ENCODE peak calls at places on chromosomes 5 and 9, in nine cellular contexts. E, R, J, Y, P, L, Z, C and T are unnamed samples.
A peak's percentile ranks its signal among the peaks of the same experiment; 100 is the strongest.

GRCh38 chr5:120586646-120587045 is 122.5 kb downstream of the PRR16 start:
- DNase-seq in E (no peak), R (no peak), J (no peak), Y (no peak), P (no peak), L (no peak), Z (no peak), C (no peak), T (no peak)

GRCh38 chr5:170316933-170317332 is 19.4 kb upstream of the LCP2 start:
- DNase-seq in E (no peak), R (no peak), J (no peak), Y (no peak), P (no peak), L (no peak), Z (no peak), C (no peak), T (peak; percentile 91)

GRCh38 chr5:141772281-141772680 is 90.3 kb upstream of the ARAP3 start:
- DNase-seq in E (no peak), R (no peak), J (no peak), Y (peak; percentile 45), P (no peak), L (no peak), Z (peak; percentile 39), C (no peak), T (no peak)

GRCh38 chr9:35690447-35691324 is 961 bp upstream of the TPM2 start:
- DNase-seq in E (peak; percentile 62), R (peak; percentile 60), J (peak; percentile 79), Y (peak; percentile 75), P (peak; percentile 56), L (peak; percentile 97), Z (peak; percentile 91), C (peak; percentile 68), T (peak; percentile 39)

GRCh38 chr9:76322810-76323209 is 71.4 kb downstream of the RFK start:
- DNase-seq in E (no peak), R (no peak), J (no peak), Y (no peak), P (no peak), L (no peak), Z (no peak), C (peak; percentile 14), T (no peak)

GRCh38 chr5:154753792-154754191 is 1.4 kb upstream of the LARP1 start:
- DNase-seq in E (no peak), R (peak; percentile 48), J (peak; percentile 62), Y (peak; percentile 97), P (peak; percentile 82), L (peak; percentile 96), Z (peak; percentile 82), C (peak; percentile 22), T (peak; percentile 40)

GRCh38 chr5:133870661-133871060 is 97.8 kb downstream of the C5orf15 start:
- DNase-seq in E (no peak), R (no peak), J (no peak), Y (peak; percentile 58), P (no peak), L (peak; percentile 56), Z (no peak), C (no peak), T (no peak)

GRCh38 chr5:5470933-5471332 is 48.5 kb downstream of the ICE1 start:
- DNase-seq in E (no peak), R (no peak), J (no peak), Y (no peak), P (no peak), L (no peak), Z (no peak), C (no peak), T (no peak)

GRCh38 chr5:108735790-108736189 is 11.9 kb upstream of the FER start:
- DNase-seq in E (no peak), R (no peak), J (no peak), Y (peak; percentile 42), P (no peak), L (no peak), Z (no peak), C (no peak), T (peak; percentile 25)

GRCh38 chr9:33737811-33738606 is 57.4 kb upstream of the PRSS3 start:
- DNase-seq in E (no peak), R (no peak), J (peak; percentile 59), Y (peak; percentile 62), P (no peak), L (no peak), Z (no peak), C (peak; percentile 81), T (peak; percentile 51)

GRCh38 chr5:80186634-80187033 is 69.2 kb downstream of the SERINC5 start:
- DNase-seq in E (no peak), R (no peak), J (peak; percentile 66), Y (no peak), P (no peak), L (no peak), Z (no peak), C (peak; percentile 62), T (peak; percentile 61)

GRCh38 chr5:51389582-51390463 is 6.6 kb downstream of the ISL1 start:
- DNase-seq in E (no peak), R (no peak), J (no peak), Y (no peak), P (no peak), L (no peak), Z (no peak), C (no peak), T (no peak)
- TF ChIP-seq POLR2A in E (no peak), R (no peak), J (no peak), Y (no peak), P (no peak), L (no peak), Z (no peak), C (no peak), T (no peak)

GRCh38 chr5:176152933-176153317 is 85.3 kb upstream of the SIMC1 start:
- DNase-seq in E (no peak), R (no peak), J (no peak), Y (no peak), P (no peak), L (no peak), Z (no peak), C (no peak), T (no peak)
- TF ChIP-seq POLR2A in E (no peak), R (no peak), J (no peak), Y (no peak), P (no peak), L (no peak), Z (no peak), C (no peak), T (no peak)

DNA sequence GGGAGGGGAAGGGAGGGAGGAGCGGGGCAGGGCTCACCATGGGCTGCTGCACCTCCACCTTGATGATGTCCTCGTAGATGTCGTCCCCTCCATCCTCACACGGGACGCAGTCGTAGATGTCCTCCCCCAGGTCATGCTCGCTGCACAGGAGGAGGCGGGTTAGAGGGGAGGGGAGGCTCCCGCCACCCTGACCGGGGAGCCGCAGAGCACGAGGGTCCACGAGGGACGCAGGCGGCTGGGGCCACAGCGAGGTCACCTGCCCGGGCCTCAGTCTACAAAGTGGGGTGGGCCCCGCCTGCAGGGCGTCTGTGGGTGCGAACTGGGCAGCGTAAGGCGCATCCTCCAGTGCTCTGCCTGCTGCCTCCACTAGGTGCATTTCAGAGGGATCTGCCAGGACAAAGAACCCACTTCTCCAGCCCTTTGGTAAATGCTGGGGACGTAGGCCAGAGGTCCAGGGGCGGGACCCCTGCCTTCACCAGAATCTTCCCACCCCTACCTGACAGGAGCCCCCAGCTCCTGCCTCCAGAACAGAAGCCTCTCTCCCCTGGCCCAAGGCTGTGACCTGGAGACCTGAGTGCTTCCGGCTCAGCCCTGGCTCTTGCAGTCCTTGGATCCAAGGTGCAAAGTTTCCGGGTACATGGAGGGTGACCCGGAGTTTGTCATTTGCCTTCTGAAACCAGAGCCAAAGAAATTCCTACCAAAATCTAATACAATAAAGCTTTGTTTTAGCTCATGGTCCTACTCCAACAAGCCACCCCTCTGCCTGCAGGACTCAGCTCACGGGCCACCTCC is 74.1 kb upstream of the SARDH start:
- DNase-seq in E (no peak), R (no peak), J (no peak), Y (no peak), P (no peak), L (no peak), Z (no peak), C (no peak), T (no peak)
- TF ChIP-seq POLR2A in E (no peak), R (no peak), J (no peak), Y (no peak), P (no peak), L (no peak), Z (no peak), C (no peak), T (no peak)

GRCh38 chr9:27054841-27055240 is 49.4 kb upstream of the LRRC19 start:
- DNase-seq in E (no peak), R (no peak), J (no peak), Y (no peak), P (no peak), L (no peak), Z (no peak), C (no peak), T (no peak)

GRCh38 chr9:27054125-27054524 is 48.7 kb upstream of the LRRC19 start:
- DNase-seq in E (no peak), R (no peak), J (no peak), Y (no peak), P (no peak), L (no peak), Z (no peak), C (no peak), T (no peak)

GRCh38 chr9:27059406-27059805 is 49.6 kb upstream of the TEK start:
- DNase-seq in E (no peak), R (no peak), J (no peak), Y (no peak), P (no peak), L (no peak), Z (no peak), C (no peak), T (no peak)

DNA sequence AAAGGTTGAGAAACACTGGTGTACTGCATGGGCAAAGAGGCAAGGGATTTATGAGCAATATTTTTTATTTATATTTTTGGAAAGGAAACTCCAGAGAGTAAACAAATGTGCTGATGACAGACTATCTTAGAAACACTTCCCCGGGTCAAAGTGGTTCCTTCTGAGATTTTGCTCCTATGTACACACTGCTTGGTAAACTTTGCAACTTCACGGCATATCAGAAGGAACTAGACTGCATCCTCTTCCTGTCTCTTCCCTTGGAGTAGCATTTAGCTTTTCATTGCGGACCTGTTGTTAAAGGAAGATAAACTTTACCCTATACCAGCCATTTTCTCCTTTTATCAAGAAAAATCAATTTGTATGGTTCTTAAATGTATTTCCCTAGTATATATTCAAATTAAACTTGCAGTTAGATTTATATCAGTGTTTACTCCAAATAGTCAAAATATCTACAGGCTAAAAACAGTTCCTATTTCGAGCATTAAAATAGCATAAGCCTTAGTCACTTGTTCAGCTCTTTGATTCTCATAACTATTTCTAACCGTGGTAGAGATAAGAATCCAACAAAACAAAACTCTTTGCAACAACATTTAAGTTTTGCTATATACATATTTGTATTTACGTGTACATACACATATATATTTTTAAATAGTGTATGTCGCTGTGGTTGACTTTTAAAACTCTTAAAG is 48.0 kb upstream of the LRRC19 start:
- DNase-seq in E (no peak), R (no peak), J (no peak), Y (peak; percentile 34), P (no peak), L (no peak), Z (no peak), C (peak; percentile 32), T (no peak)
- TF ChIP-seq POLR2A in E (no peak), R (no peak), J (no peak), Y (no peak), P (no peak), L (no peak), Z (no peak), C (no peak), T (no peak)

GRCh38 chr5:61408476-61409168 is 76.6 kb downstream of the ZSWIM6 start:
- DNase-seq in E (peak; percentile 80), R (peak; percentile 99), J (peak; percentile 99), Y (peak; percentile 99), P (peak; percentile 96), L (peak; percentile 100), Z (peak; percentile 99), C (peak; percentile 100), T (peak; percentile 96)
- TF ChIP-seq POLR2A in E (no peak), R (no peak), J (no peak), Y (no peak), P (no peak), L (no peak), Z (no peak), C (no peak), T (no peak)